ENCODE peak calls at places on chromosomes 11 and 22, in nine cellular contexts. I is activated T-cell treated with anti-CD3 and anti-CD28 coated beads for 1 hour; S is left lung; Y is hypothalamus; N is T-helper 1 cell; D is brain microvascular endothelial cell; Z is NCI-H524 treated with DMSO at 0.1 percent for 48 hours; U is CD4-positive, alpha-beta T cell; V is activated T-helper 1 cell treated with anti-CD3 and anti-CD28 coated beads, Interleukin-12 subunit alpha, Interleukin-12 subunit beta, Interleukin-2, Interleukin-4 antibody, amounts not matched to agents 30 ng/mL and 10 ng/mL and 1 ng/mL, durations not matched to agents 14 hours and 24 hours and 36 hours. T is an unnamed sample.

GRCh38 chr11:64990222-64990918 is 6.4 kb downstream of the BATF2 start:
- DNase-seq in V (no peak), S (peak), N (no peak), U (no peak), Z (no peak), Y (no peak), D (peak), I (no peak), T (peak)

GRCh38 chr22:48892571-48893287 is 934.9 kb downstream of the BRD1 start:
- DNase-seq in U (peak), Z (no peak), S (peak), N (no peak), I (no peak), D (no peak), V (no peak), Y (no peak), T (no peak)

GRCh38 chr22:35782504-35782903 is 64.8 kb downstream of the APOL5 start:
- DNase-seq in I (no peak), V (no peak), Z (no peak), U (no peak), S (no peak), N (no peak), Y (no peak), D (no peak), T (no peak)

GRCh38 chr11:13687271-13687670 is 18.8 kb downstream of the FAR1 start:
- DNase-seq in Y (no peak), I (no peak), N (no peak), D (no peak), Z (no peak), S (no peak), U (no peak), V (no peak), T (no peak)

GRCh38 chr11:19426022-19426718 is 185.4 kb upstream of the E2F8 start:
- DNase-seq in Y (no peak), Z (no peak), V (no peak), D (no peak), S (no peak), N (no peak), I (no peak), U (no peak), T (no peak)

GRCh38 chr11:120746836-120747609 is 235.5 kb downstream of the GRIK4 start:
- DNase-seq in U (no peak), I (no peak), V (no peak), S (no peak), D (no peak), N (no peak), Y (no peak), Z (peak), T (no peak)

GRCh38 chr22:30265851-30266444 is 703 bp downstream of the OSM start:
- DNase-seq in V (peak), D (no peak), U (peak), I (peak), Y (no peak), S (peak), Z (no peak), N (peak), T (no peak)

GRCh38 chr22:47606426-47606825 is 844.0 kb downstream of the TBC1D22A start:
- DNase-seq in S (no peak), V (no peak), Z (no peak), D (no peak), N (no peak), I (no peak), Y (no peak), U (no peak), T (no peak)

GRCh38 chr11:79167510-79168188 is 273.2 kb downstream of the TENM4 start:
- DNase-seq in Y (no peak), Z (no peak), I (no peak), N (no peak), V (no peak), U (no peak), D (no peak), S (no peak), T (no peak)

GRCh38 chr11:77167791-77168190 is 39.7 kb downstream of the MYO7A start:
- DNase-seq in N (no peak), D (no peak), S (peak), I (no peak), Y (no peak), V (no peak), U (no peak), Z (no peak), T (no peak)

GRCh38 chr11:88508558-88508807 is 170.9 kb upstream of the CTSC start:
- DNase-seq in I (no peak), D (no peak), S (peak), V (no peak), Y (no peak), Z (no peak), N (no peak), U (no peak), T (peak)

GRCh38 chr11:72738199-72739141 is 13.7 kb downstream of the ARAP1 start:
- DNase-seq in D (no peak), I (no peak), U (no peak), N (peak), V (no peak), S (peak), Z (no peak), Y (no peak), T (peak)

GRCh38 chr11:118938491-118939411 is 13.0 kb upstream of the BCL9L start:
- DNase-seq in D (peak), Y (no peak), U (no peak), V (no peak), Z (no peak), S (peak), I (no peak), N (no peak), T (no peak)

GRCh38 chr11:122850076-122850631 is 11.9 kb downstream of the CRTAM start:
- DNase-seq in D (peak), V (no peak), Z (no peak), S (no peak), Y (no peak), U (no peak), I (no peak), N (no peak), T (no peak)

GRCh38 chr11:126808851-126809250 is 191.7 kb downstream of the KIRREL3 start:
- DNase-seq in I (no peak), Z (no peak), V (no peak), U (no peak), S (no peak), Y (no peak), N (no peak), D (no peak), T (no peak)

GRCh38 chr11:103051158-103051801 is 40.7 kb downstream of the DCUN1D5 start:
- DNase-seq in D (no peak), I (no peak), U (no peak), Y (no peak), S (no peak), N (no peak), Z (no peak), V (no peak), T (no peak)

GRCh38 chr11:18936002-18936673 is 3.1 kb downstream of the MRGPRX1 start:
- DNase-seq in N (no peak), V (no peak), Z (no peak), S (no peak), I (no peak), Y (no peak), U (no peak), D (no peak), T (no peak)

GRCh38 chr11:11735586-11735985 is 106.2 kb upstream of the USP47 start:
- DNase-seq in D (no peak), N (no peak), Y (no peak), Z (no peak), U (no peak), I (no peak), S (no peak), V (no peak), T (no peak)